ENCODE peak calls at places on chromosomes 11 and 22, in nine cellular contexts. A is SJSA1; T is HuH-7; B is lung; Y is EL; S is GM23248; M is activated T-cell treated with anti-CD3 and anti-CD28 coated beads, Interleukin-2, amount 50 U/mL, for 24 hours; R is A549; L is H54. K is an unnamed sample.

GRCh38 chr11:29879560-29879959 is 137.3 kb downstream of the KCNA4 start:
- DNase-seq in A (no peak), T (no peak), B (no peak), Y (no peak), S (peak), M (no peak), R (no peak), L (no peak), K (no peak)

GRCh38 chr11:95108159-95108611 is 18.5 kb downstream of the ENDOD1 start:
- DNase-seq in A (no peak), T (no peak), B (no peak), Y (peak), S (peak), M (no peak), R (peak), L (peak), K (no peak)

GRCh38 chr11:83241291-83241946 is 44.7 kb downstream of the CCDC90B start:
- DNase-seq in A (peak), T (no peak), B (peak), Y (peak), S (peak), M (no peak), R (peak), L (peak), K (no peak)

GRCh38 chr11:95291946-95292345 is 60.9 kb upstream of the SESN3 start:
- DNase-seq in A (no peak), T (no peak), B (no peak), Y (no peak), S (no peak), M (no peak), R (no peak), L (no peak), K (no peak)

GRCh38 chr11:77122576-77123212 is 5.4 kb upstream of the MYO7A start:
- DNase-seq in A (no peak), T (no peak), B (no peak), Y (no peak), S (no peak), M (no peak), R (no peak), L (no peak), K (no peak)

GRCh38 chr11:95378106-95378505 is 147.1 kb upstream of the SESN3 start:
- DNase-seq in A (no peak), T (no peak), B (no peak), Y (no peak), S (peak), M (no peak), R (no peak), L (no peak), K (no peak)

GRCh38 chr11:62153087-62153395 is 29.2 kb downstream of the INCENP start:
- DNase-seq in A (no peak), T (no peak), B (no peak), Y (no peak), S (no peak), M (no peak), R (no peak), L (no peak), K (no peak)

GRCh38 chr11:74141274-74141695 is 29.5 kb downstream of the C2CD3 start:
- DNase-seq in A (peak), T (no peak), B (no peak), Y (peak), S (peak), M (no peak), R (peak), L (no peak), K (no peak)

GRCh38 chr22:48941903-48942625 is 885.6 kb downstream of the BRD1 start:
- DNase-seq in A (peak), T (no peak), B (peak), Y (no peak), S (no peak), M (peak), R (no peak), L (no peak), K (no peak)

GRCh38 chr11:8671651-8672062 is 10.8 kb downstream of the TRIM66 start:
- DNase-seq in A (no peak), T (no peak), B (no peak), Y (peak), S (no peak), M (no peak), R (no peak), L (peak), K (no peak)

GRCh38 chr11:12232819-12233601 is 122.6 kb downstream of the MICAL2 start:
- DNase-seq in A (peak), T (no peak), B (no peak), Y (peak), S (peak), M (no peak), R (peak), L (peak), K (no peak)

GRCh38 chr11:126310229-126310991 is 6.5 kb downstream of the DCPS start:
- DNase-seq in A (peak), T (peak), B (peak), Y (peak), S (peak), M (peak), R (peak), L (peak), K (peak)

GRCh38 chr22:22759889-22760546 is 115.6 kb downstream of the GGTLC2 start:
- DNase-seq in A (no peak), T (no peak), B (no peak), Y (no peak), S (no peak), M (no peak), R (no peak), L (no peak), K (no peak)

GRCh38 chr22:46061431-46062231 is 84.7 kb upstream of the WNT7B start:
- DNase-seq in A (no peak), T (no peak), B (no peak), Y (no peak), S (no peak), M (no peak), R (no peak), L (no peak), K (no peak)

GRCh38 chr22:48979482-48979881 is 848.2 kb downstream of the BRD1 start:
- DNase-seq in A (no peak), T (no peak), B (no peak), Y (no peak), S (no peak), M (no peak), R (peak), L (no peak), K (no peak)

GRCh38 chr11:110951609-110952008 is 239.4 kb upstream of the ARHGAP20 start:
- DNase-seq in A (no peak), T (no peak), B (no peak), Y (no peak), S (no peak), M (no peak), R (no peak), L (no peak), K (no peak)

GRCh38 chr11:59550368-59550841 is 39.1 kb downstream of the OR4D9 start:
- DNase-seq in A (peak), T (peak), B (peak), Y (peak), S (peak), M (peak), R (peak), L (no peak), K (peak)

GRCh38 chr11:134623711-134624110 is 211.7 kb upstream of the B3GAT1 start:
- DNase-seq in A (no peak), T (no peak), B (no peak), Y (no peak), S (no peak), M (no peak), R (no peak), L (no peak), K (no peak)

GRCh38 chr11:128859563-128860441 is 7.3 kb downstream of the KCNJ1 start:
- DNase-seq in A (no peak), T (peak), B (peak), Y (no peak), S (peak), M (peak), R (peak), L (no peak), K (peak)

GRCh38 chr22:38911434-38911833 is 39.4 kb upstream of the CBX6 start:
- DNase-seq in A (no peak), T (no peak), B (no peak), Y (no peak), S (no peak), M (no peak), R (no peak), L (no peak), K (no peak)

GRCh38 chr11:104152941-104153340 is 11.0 kb downstream of the PDGFD start:
- DNase-seq in A (no peak), T (no peak), B (no peak), Y (no peak), S (no peak), M (no peak), R (no peak), L (no peak), K (no peak)

GRCh38 chr11:120840661-120841060 is 183.2 kb upstream of the TBCEL start:
- DNase-seq in A (no peak), T (no peak), B (no peak), Y (no peak), S (no peak), M (no peak), R (no peak), L (no peak), K (no peak)

GRCh38 chr11:21396351-21397008 is 727.1 kb downstream of the NELL1 start:
- DNase-seq in A (no peak), T (no peak), B (no peak), Y (no peak), S (no peak), M (no peak), R (no peak), L (no peak), K (no peak)

GRCh38 chr11:126547161-126547560 is 191.7 kb downstream of the ST3GAL4 start:
- DNase-seq in A (no peak), T (no peak), B (no peak), Y (peak), S (peak), M (no peak), R (no peak), L (peak), K (no peak)

GRCh38 chr11:114154271-114155047 is 94.9 kb downstream of the ZBTB16 start:
- DNase-seq in A (no peak), T (peak), B (peak), Y (no peak), S (peak), M (no peak), R (no peak), L (no peak), K (no peak)

GRCh38 chr11:17405232-17406005 is 17.0 kb upstream of the KCNJ11 start:
- DNase-seq in A (no peak), T (peak), B (peak), Y (peak), S (peak), M (no peak), R (peak), L (peak), K (no peak)

GRCh38 chr11:122720482-122720881 is 65.0 kb downstream of the UBASH3B start:
- DNase-seq in A (no peak), T (no peak), B (no peak), Y (peak), S (no peak), M (no peak), R (no peak), L (no peak), K (no peak)

GRCh38 chr11:69499946-69500284 is 18.5 kb downstream of the LINC01488 start:
- DNase-seq in A (no peak), T (no peak), B (no peak), Y (no peak), S (no peak), M (no peak), R (no peak), L (no peak), K (peak)

K was measured in mesothelial cell of epicardium.